ENCODE peak calls at places on chromosome 17, in seven cellular contexts. One of them, this sample, is unnamed.

GRCh38 chr17:57943645-57944044 is 11.6 kb downstream of the CUEDC1 start:
- DNase-seq in aorta: no peak
- DNase-seq in T follicular helper cell: no peak
- DNase-seq in stimulated activated CD4-positive, alpha-beta T cell treated with anti-CD3 and anti-CD28 coated beads, Interleukin-1b, Interleukin-23, amount 100 ng/mL, for 24 hours: no peak
- DNase-seq in IMR-90: no peak
- DNase-seq in fibroblast of mammary gland: no peak
- DNase-seq in T-helper 22 cell: no peak
- DNase-seq in this sample: no peak

GRCh38 chr17:15231851-15232516 is 33.1 kb downstream of the PMP22 start:
- DNase-seq in aorta: no peak
- DNase-seq in T follicular helper cell: no peak
- DNase-seq in stimulated activated CD4-positive, alpha-beta T cell treated with anti-CD3 and anti-CD28 coated beads, Interleukin-1b, Interleukin-23, amount 100 ng/mL, for 24 hours: no peak
- DNase-seq in IMR-90: no peak
- DNase-seq in fibroblast of mammary gland: no peak
- DNase-seq in T-helper 22 cell: no peak
- DNase-seq in this sample: no peak

GRCh38 chr17:80063815-80064585 is 27.6 kb downstream of the CCDC40 start:
- DNase-seq in aorta: no peak
- DNase-seq in T follicular helper cell: no peak
- DNase-seq in stimulated activated CD4-positive, alpha-beta T cell treated with anti-CD3 and anti-CD28 coated beads, Interleukin-1b, Interleukin-23, amount 100 ng/mL, for 24 hours: no peak
- DNase-seq in IMR-90: peak; percentile 80
- DNase-seq in fibroblast of mammary gland: peak; percentile 71
- DNase-seq in T-helper 22 cell: no peak
- DNase-seq in this sample: no peak

GRCh38 chr17:59785091-59785799 is 77.8 kb downstream of the VMP1 start:
- DNase-seq in aorta: no peak
- DNase-seq in T follicular helper cell: no peak
- DNase-seq in stimulated activated CD4-positive, alpha-beta T cell treated with anti-CD3 and anti-CD28 coated beads, Interleukin-1b, Interleukin-23, amount 100 ng/mL, for 24 hours: no peak
- DNase-seq in IMR-90: no peak
- DNase-seq in fibroblast of mammary gland: peak; percentile 41
- DNase-seq in T-helper 22 cell: no peak
- DNase-seq in this sample: no peak

GRCh38 chr17:81550285-81550684 is 1.9 kb downstream of the FAAP100 start:
- DNase-seq in aorta: no peak
- DNase-seq in T follicular helper cell: no peak
- DNase-seq in stimulated activated CD4-positive, alpha-beta T cell treated with anti-CD3 and anti-CD28 coated beads, Interleukin-1b, Interleukin-23, amount 100 ng/mL, for 24 hours: no peak
- DNase-seq in IMR-90: no peak
- DNase-seq in fibroblast of mammary gland: no peak
- DNase-seq in T-helper 22 cell: no peak
- DNase-seq in this sample: no peak

GRCh38 chr17:46044286-46044928 is 45.4 kb downstream of the STH start:
- DNase-seq in aorta: no peak
- DNase-seq in T follicular helper cell: peak; percentile 39
- DNase-seq in stimulated activated CD4-positive, alpha-beta T cell treated with anti-CD3 and anti-CD28 coated beads, Interleukin-1b, Interleukin-23, amount 100 ng/mL, for 24 hours: peak; percentile 15
- DNase-seq in IMR-90: peak; percentile 87
- DNase-seq in fibroblast of mammary gland: peak; percentile 93
- DNase-seq in T-helper 22 cell: no peak
- DNase-seq in this sample: no peak

GRCh38 chr17:81519284-81520020 is 6.9 kb upstream of the ACTG1 start:
- DNase-seq in aorta: peak; percentile 89
- DNase-seq in T follicular helper cell: peak; percentile 64
- DNase-seq in stimulated activated CD4-positive, alpha-beta T cell treated with anti-CD3 and anti-CD28 coated beads, Interleukin-1b, Interleukin-23, amount 100 ng/mL, for 24 hours: no peak
- DNase-seq in IMR-90: no peak
- DNase-seq in fibroblast of mammary gland: no peak
- DNase-seq in T-helper 22 cell: peak; percentile 61
- DNase-seq in this sample: peak; percentile 73

GRCh38 chr17:77281024-77281903 is 140.5 kb downstream of the SEC14L1 start:
- DNase-seq in aorta: peak; percentile 80
- DNase-seq in T follicular helper cell: peak; percentile 60
- DNase-seq in stimulated activated CD4-positive, alpha-beta T cell treated with anti-CD3 and anti-CD28 coated beads, Interleukin-1b, Interleukin-23, amount 100 ng/mL, for 24 hours: peak; percentile 47
- DNase-seq in IMR-90: peak; percentile 29
- DNase-seq in fibroblast of mammary gland: no peak
- DNase-seq in T-helper 22 cell: peak; percentile 58
- DNase-seq in this sample: peak; percentile 82

GRCh38 chr17:12691173-12691572 is 25.5 kb downstream of the MYOCD start:
- DNase-seq in aorta: peak; percentile 77
- DNase-seq in T follicular helper cell: no peak
- DNase-seq in stimulated activated CD4-positive, alpha-beta T cell treated with anti-CD3 and anti-CD28 coated beads, Interleukin-1b, Interleukin-23, amount 100 ng/mL, for 24 hours: no peak
- DNase-seq in IMR-90: peak; percentile 53
- DNase-seq in fibroblast of mammary gland: peak; percentile 72
- DNase-seq in T-helper 22 cell: no peak
- DNase-seq in this sample: no peak

GRCh38 chr17:59827721-59828477 is 64.8 kb downstream of the TUBD1 start:
- DNase-seq in aorta: peak; percentile 61
- DNase-seq in T follicular helper cell: no peak
- DNase-seq in stimulated activated CD4-positive, alpha-beta T cell treated with anti-CD3 and anti-CD28 coated beads, Interleukin-1b, Interleukin-23, amount 100 ng/mL, for 24 hours: no peak
- DNase-seq in IMR-90: no peak
- DNase-seq in fibroblast of mammary gland: no peak
- DNase-seq in T-helper 22 cell: no peak
- DNase-seq in this sample: no peak

GRCh38 chr17:76681222-76682137 is 29.3 kb downstream of the MXRA7 start:
- DNase-seq in aorta: peak; percentile 84
- DNase-seq in T follicular helper cell: peak; percentile 60
- DNase-seq in stimulated activated CD4-positive, alpha-beta T cell treated with anti-CD3 and anti-CD28 coated beads, Interleukin-1b, Interleukin-23, amount 100 ng/mL, for 24 hours: peak; percentile 55
- DNase-seq in IMR-90: peak; percentile 63
- DNase-seq in fibroblast of mammary gland: peak; percentile 76
- DNase-seq in T-helper 22 cell: peak; percentile 45
- DNase-seq in this sample: no peak

GRCh38 chr17:12463102-12463501 is 202.6 kb upstream of the MYOCD start:
- DNase-seq in aorta: no peak
- DNase-seq in T follicular helper cell: no peak
- DNase-seq in stimulated activated CD4-positive, alpha-beta T cell treated with anti-CD3 and anti-CD28 coated beads, Interleukin-1b, Interleukin-23, amount 100 ng/mL, for 24 hours: no peak
- DNase-seq in IMR-90: peak; percentile 86
- DNase-seq in fibroblast of mammary gland: peak; percentile 72
- DNase-seq in T-helper 22 cell: no peak
- DNase-seq in this sample: no peak

GRCh38 chr17:68383443-68384321 is 73.6 kb downstream of the WIPI1 start:
- DNase-seq in aorta: no peak
- DNase-seq in T follicular helper cell: no peak
- DNase-seq in stimulated activated CD4-positive, alpha-beta T cell treated with anti-CD3 and anti-CD28 coated beads, Interleukin-1b, Interleukin-23, amount 100 ng/mL, for 24 hours: no peak
- DNase-seq in IMR-90: peak; percentile 94
- DNase-seq in fibroblast of mammary gland: peak; percentile 92
- DNase-seq in T-helper 22 cell: no peak
- DNase-seq in this sample: no peak

GRCh38 chr17:41734139-41734948 is at the start of gene HAP1:
- DNase-seq in aorta: peak; percentile 83
- DNase-seq in T follicular helper cell: no peak
- DNase-seq in stimulated activated CD4-positive, alpha-beta T cell treated with anti-CD3 and anti-CD28 coated beads, Interleukin-1b, Interleukin-23, amount 100 ng/mL, for 24 hours: no peak
- DNase-seq in IMR-90: peak; percentile 8
- DNase-seq in fibroblast of mammary gland: no peak
- DNase-seq in T-helper 22 cell: no peak
- DNase-seq in this sample: no peak

GRCh38 chr17:74130276-74130675 is 73.2 kb upstream of the RPL38 start:
- DNase-seq in aorta: no peak
- DNase-seq in T follicular helper cell: no peak
- DNase-seq in stimulated activated CD4-positive, alpha-beta T cell treated with anti-CD3 and anti-CD28 coated beads, Interleukin-1b, Interleukin-23, amount 100 ng/mL, for 24 hours: no peak
- DNase-seq in IMR-90: no peak
- DNase-seq in fibroblast of mammary gland: no peak
- DNase-seq in T-helper 22 cell: no peak
- DNase-seq in this sample: peak; percentile 36

GRCh38 chr17:8894673-8895578 is 27.5 kb upstream of the PIK3R6 start:
- DNase-seq in aorta: peak; percentile 70
- DNase-seq in T follicular helper cell: peak; percentile 33
- DNase-seq in stimulated activated CD4-positive, alpha-beta T cell treated with anti-CD3 and anti-CD28 coated beads, Interleukin-1b, Interleukin-23, amount 100 ng/mL, for 24 hours: peak; percentile 23
- DNase-seq in IMR-90: peak; percentile 59
- DNase-seq in fibroblast of mammary gland: peak; percentile 77
- DNase-seq in T-helper 22 cell: no peak
- DNase-seq in this sample: no peak

GRCh38 chr17:42568341-42569111 is 1.6 kb downstream of the MLX start:
- DNase-seq in aorta: peak; percentile 64
- DNase-seq in T follicular helper cell: no peak
- DNase-seq in stimulated activated CD4-positive, alpha-beta T cell treated with anti-CD3 and anti-CD28 coated beads, Interleukin-1b, Interleukin-23, amount 100 ng/mL, for 24 hours: no peak
- DNase-seq in IMR-90: no peak
- DNase-seq in fibroblast of mammary gland: no peak
- DNase-seq in T-helper 22 cell: no peak
- DNase-seq in this sample: no peak

GRCh38 chr17:7023576-7024401 is 939 bp downstream of the BCL6B start:
- DNase-seq in aorta: peak; percentile 98
- DNase-seq in T follicular helper cell: peak; percentile 92
- DNase-seq in stimulated activated CD4-positive, alpha-beta T cell treated with anti-CD3 and anti-CD28 coated beads, Interleukin-1b, Interleukin-23, amount 100 ng/mL, for 24 hours: peak; percentile 92
- DNase-seq in IMR-90: peak; percentile 70
- DNase-seq in fibroblast of mammary gland: peak; percentile 89
- DNase-seq in T-helper 22 cell: peak; percentile 93
- DNase-seq in this sample: peak; percentile 84

GRCh38 chr17:6100891-6101290 is 30.7 kb downstream of the WSCD1 start:
- DNase-seq in aorta: no peak
- DNase-seq in T follicular helper cell: no peak
- DNase-seq in stimulated activated CD4-positive, alpha-beta T cell treated with anti-CD3 and anti-CD28 coated beads, Interleukin-1b, Interleukin-23, amount 100 ng/mL, for 24 hours: no peak
- DNase-seq in IMR-90: no peak
- DNase-seq in fibroblast of mammary gland: no peak
- DNase-seq in T-helper 22 cell: no peak
- DNase-seq in this sample: peak; percentile 23

GRCh38 chr17:29566473-29567361 is at the start of gene ABHD15:
- DNase-seq in aorta: peak; percentile 91
- DNase-seq in T follicular helper cell: no peak
- DNase-seq in stimulated activated CD4-positive, alpha-beta T cell treated with anti-CD3 and anti-CD28 coated beads, Interleukin-1b, Interleukin-23, amount 100 ng/mL, for 24 hours: peak; percentile 59
- DNase-seq in IMR-90: peak; percentile 59
- DNase-seq in fibroblast of mammary gland: peak; percentile 67
- DNase-seq in T-helper 22 cell: peak; percentile 34
- DNase-seq in this sample: peak; percentile 70

GRCh38 chr17:78868391-78868790 is 27.8 kb upstream of the USP36 start:
- DNase-seq in aorta: no peak
- DNase-seq in T follicular helper cell: no peak
- DNase-seq in stimulated activated CD4-positive, alpha-beta T cell treated with anti-CD3 and anti-CD28 coated beads, Interleukin-1b, Interleukin-23, amount 100 ng/mL, for 24 hours: no peak
- DNase-seq in IMR-90: peak; percentile 86
- DNase-seq in fibroblast of mammary gland: peak; percentile 90
- DNase-seq in T-helper 22 cell: no peak
- DNase-seq in this sample: no peak

GRCh38 chr17:57665128-57665527 is 80.0 kb downstream of the CCDC182 start:
- DNase-seq in aorta: no peak
- DNase-seq in T follicular helper cell: no peak
- DNase-seq in stimulated activated CD4-positive, alpha-beta T cell treated with anti-CD3 and anti-CD28 coated beads, Interleukin-1b, Interleukin-23, amount 100 ng/mL, for 24 hours: no peak
- DNase-seq in IMR-90: no peak
- DNase-seq in fibroblast of mammary gland: no peak
- DNase-seq in T-helper 22 cell: no peak
- DNase-seq in this sample: peak; percentile 23

GRCh38 chr17:5898406-5898805 is 171.8 kb upstream of the WSCD1 start:
- DNase-seq in aorta: no peak
- DNase-seq in T follicular helper cell: no peak
- DNase-seq in stimulated activated CD4-positive, alpha-beta T cell treated with anti-CD3 and anti-CD28 coated beads, Interleukin-1b, Interleukin-23, amount 100 ng/mL, for 24 hours: no peak
- DNase-seq in IMR-90: no peak
- DNase-seq in fibroblast of mammary gland: no peak
- DNase-seq in T-helper 22 cell: no peak
- DNase-seq in this sample: no peak